ENCODE peak calls at places on chromosome 2, in five cellular contexts. M is foreskin keratinocyte, Y is tibial artery, L is HL-60, K is dorsolateral prefrontal cortex. B is an unnamed sample.

GRCh38 chr2:2575870-2576386 is 244.9 kb upstream of the MYT1L start:
- DNase-seq in M (no peak), Y (peak; percentile 34), L (no peak), K (no peak), B (no peak)

GRCh38 chr2:101231937-101232336 is 20.7 kb upstream of the CNOT11 start:
- DNase-seq in M (no peak), Y (no peak), L (no peak), K (no peak), B (no peak)

GRCh38 chr2:45134014-45134413 is 124.8 kb upstream of the SIX2 start:
- DNase-seq in M (no peak), Y (no peak), L (peak; percentile 9), K (no peak), B (no peak)

GRCh38 chr2:168757223-168757622 is 45.2 kb upstream of the NOSTRIN start:
- DNase-seq in M (no peak), Y (no peak), L (no peak), K (no peak), B (no peak)

GRCh38 chr2:102187191-102188150 is 648 bp downstream of the IL1RL2 start:
- DNase-seq in M (no peak), Y (peak; percentile 78), L (peak; percentile 42), K (peak; percentile 50), B (peak; percentile 19)

GRCh38 chr2:233448565-233448964 is 94.3 kb downstream of the DGKD start:
- DNase-seq in M (no peak), Y (peak; percentile 12), L (no peak), K (peak; percentile 6), B (no peak)

GRCh38 chr2:102839668-102840388 is 78.0 kb downstream of the TMEM182 start:
- DNase-seq in M (no peak), Y (no peak), L (peak; percentile 23), K (no peak), B (peak; percentile 6)

GRCh38 chr2:215136669-215137328 is 1.6 kb downstream of the ABCA12 start:
- DNase-seq in M (peak; percentile 84), Y (no peak), L (no peak), K (no peak), B (no peak)

GRCh38 chr2:144703852-144704324 is 184.0 kb upstream of the ZEB2 start:
- DNase-seq in M (peak; percentile 64), Y (peak; percentile 66), L (peak; percentile 99), K (no peak), B (no peak)

GRCh38 chr2:63888490-63889402 is 47.0 kb downstream of the UGP2 start:
- DNase-seq in M (no peak), Y (no peak), L (peak; percentile 19), K (peak; percentile 39), B (peak; percentile 2)

GRCh38 chr2:96552284-96553175 is 16.0 kb downstream of the ARID5A start:
- DNase-seq in M (no peak), Y (no peak), L (no peak), K (no peak), B (no peak)

GRCh38 chr2:53303012-53303578 is 464.5 kb upstream of the CHAC2 start:
- DNase-seq in M (no peak), Y (no peak), L (no peak), K (no peak), B (no peak)

GRCh38 chr2:128638311-128638710 is 319.6 kb upstream of the HS6ST1 start:
- DNase-seq in M (no peak), Y (peak; percentile 58), L (peak; percentile 61), K (no peak), B (no peak)
- H3K27ac ChIP-seq in M (no peak overlapping the region), Y (no peak overlapping the region), L (no peak overlapping the region), K (peak overlapping the region; percentile 9), B (no peak overlapping the region)

DNA sequence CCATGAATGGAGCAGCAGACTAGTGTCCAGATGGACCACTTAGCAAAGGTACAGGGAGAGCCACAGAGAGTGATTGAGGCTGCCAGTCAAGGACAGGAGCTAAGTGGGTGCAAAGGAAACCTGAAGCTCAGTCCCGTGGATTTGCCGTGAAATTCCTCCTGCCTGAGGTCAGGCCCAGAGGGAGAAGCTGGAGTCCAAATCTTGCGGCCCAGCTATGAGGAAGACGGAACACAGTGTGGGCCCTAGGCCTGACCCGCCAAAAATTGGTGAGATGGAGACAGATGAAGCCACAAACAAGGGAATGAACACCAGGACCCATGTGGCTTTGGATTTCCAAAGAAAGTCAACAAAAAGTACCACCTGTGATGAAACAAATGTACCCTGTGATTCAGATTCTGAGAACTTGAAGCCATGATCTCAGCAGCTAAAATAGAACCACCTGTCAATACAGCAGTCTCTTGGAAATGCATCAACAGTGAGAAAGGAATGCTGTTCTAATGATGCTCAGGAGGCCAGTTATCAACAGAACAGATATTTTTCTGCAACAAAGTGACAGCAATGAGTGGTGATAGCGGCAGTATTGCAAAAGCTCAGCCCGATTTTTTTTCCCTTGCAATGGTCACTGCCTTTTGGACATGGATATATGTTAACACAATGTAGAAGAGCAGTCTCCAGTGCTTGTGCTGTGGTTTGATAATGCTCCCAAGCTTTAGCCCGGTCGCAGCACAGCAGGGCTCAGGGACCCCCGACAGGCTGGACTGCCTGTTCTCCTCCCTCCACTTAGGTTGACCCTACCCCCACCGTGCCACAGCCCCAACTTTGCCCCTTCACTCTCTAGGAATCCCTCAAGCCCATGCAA is 10.7 kb downstream of the COL6A3 start:
- DNase-seq in M (no peak), Y (peak; percentile 73), L (no peak), K (no peak), B (no peak)
- H3K27ac ChIP-seq in M (no peak overlapping the region), Y (peak overlapping the region; percentile 42), L (no peak overlapping the region), K (no peak overlapping the region), B (no peak overlapping the region)

GRCh38 chr2:42742740-42743666 is 20.9 kb downstream of the OXER1 start:
- DNase-seq in M (peak; percentile 3), Y (no peak), L (no peak), K (no peak), B (no peak)

GRCh38 chr2:42743667-42744005 is 20.3 kb downstream of the OXER1 start:
- DNase-seq in M (no peak), Y (no peak), L (no peak), K (no peak), B (no peak)

GRCh38 chr2:42736598-42737322 is 27.2 kb downstream of the OXER1 start:
- DNase-seq in M (peak; percentile 8), Y (no peak), L (no peak), K (no peak), B (no peak)

DNA sequence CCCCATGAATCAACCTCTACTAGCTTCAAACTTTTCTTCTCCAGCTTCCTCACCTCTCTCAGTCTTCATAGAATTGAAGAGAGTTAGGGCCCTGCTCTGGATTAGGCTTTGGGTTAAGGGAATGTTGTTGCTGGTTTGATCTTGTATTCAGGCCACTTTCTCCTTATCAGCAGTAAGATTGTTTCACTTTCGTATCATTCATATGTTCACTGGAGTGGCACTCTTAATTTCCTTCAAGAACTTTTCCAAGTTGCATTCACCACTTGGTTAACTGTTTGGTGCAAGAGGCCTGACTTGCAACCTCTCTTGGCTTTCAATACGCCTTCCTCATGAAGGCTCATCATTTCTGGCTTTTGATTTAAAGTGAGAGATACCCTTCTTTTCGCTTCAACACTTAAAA is 22.8 kb downstream of the OXER1 start:
- DNase-seq in M (no peak), Y (no peak), L (no peak), K (no peak), B (no peak)
- H3K27ac ChIP-seq in M (no peak overlapping the region), Y (no peak overlapping the region), L (no peak overlapping the region), K (no peak overlapping the region), B (no peak overlapping the region)

DNA sequence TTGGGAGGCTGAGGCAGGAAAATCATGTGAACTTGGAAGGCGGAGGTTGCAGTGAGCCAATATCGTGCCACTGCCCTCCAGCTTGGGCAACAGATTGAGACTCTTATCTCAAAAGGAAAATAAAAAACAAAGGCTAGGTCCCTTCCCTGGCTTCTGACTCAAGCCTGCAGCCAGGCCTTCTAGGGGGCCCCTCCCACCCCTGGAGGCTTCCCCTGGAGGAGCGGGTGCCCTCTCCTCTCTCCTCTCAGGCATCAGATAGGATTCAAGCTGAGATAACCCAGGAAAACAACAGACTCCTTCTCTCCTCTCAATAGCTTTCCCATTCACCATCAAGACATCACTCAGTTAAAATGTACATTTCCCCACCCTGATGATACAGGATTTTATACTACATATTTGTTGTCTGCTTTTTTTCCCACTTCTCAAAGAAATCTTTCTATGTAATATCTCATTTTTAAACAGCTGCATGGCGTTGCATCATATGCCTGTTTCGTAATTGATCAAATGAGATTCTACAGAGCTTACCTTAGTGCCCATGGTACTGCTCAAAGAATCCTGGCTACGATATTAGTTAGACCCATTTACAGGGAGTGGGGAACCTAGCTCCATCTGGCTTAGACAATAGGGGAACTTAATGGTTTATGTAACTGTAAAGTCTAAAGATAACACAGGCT is 20.6 kb upstream of the C2orf72 start:
- DNase-seq in M (no peak), Y (no peak), L (no peak), K (no peak), B (no peak)
- H3K27ac ChIP-seq in M (no peak overlapping the region), Y (no peak overlapping the region), L (no peak overlapping the region), K (peak overlapping the region; percentile 80), B (no peak overlapping the region)

GRCh38 chr2:42172566-42172965 is 3.4 kb downstream of the EML4 start:
- DNase-seq in M (no peak), Y (no peak), L (no peak), K (no peak), B (no peak)
- H3K27ac ChIP-seq in M (no peak overlapping the region), Y (no peak overlapping the region), L (no peak overlapping the region), K (no peak overlapping the region), B (peak overlapping the region; percentile 88)

GRCh38 chr2:190646780-190647626 is 1.9 kb upstream of the NAB1 start:
- DNase-seq in M (no peak), Y (no peak), L (no peak), K (no peak), B (no peak)
- H3K27ac ChIP-seq in M (no peak overlapping the region), Y (peak overlapping the region; percentile 97), L (no peak overlapping the region), K (peak overlapping the region; percentile 62), B (no peak overlapping the region)

DNA sequence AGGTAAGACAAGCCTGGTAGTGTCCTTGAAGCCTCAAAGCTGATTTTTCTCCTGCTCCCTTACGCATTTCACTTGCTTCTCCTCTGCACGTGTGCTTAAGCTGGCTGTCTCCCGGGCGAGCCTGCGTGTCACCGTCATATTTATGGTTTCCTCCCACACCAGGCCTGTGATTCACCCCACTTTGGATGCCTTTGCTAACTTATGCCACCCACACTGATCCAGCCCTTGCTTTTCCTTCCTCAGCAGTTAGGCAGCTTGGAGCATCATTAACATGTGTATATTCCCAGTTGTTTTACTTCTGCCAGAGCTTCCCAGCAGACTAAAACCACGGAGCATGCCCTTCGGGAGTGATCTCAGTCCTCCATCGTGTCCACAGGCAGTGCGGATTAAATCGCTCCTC is 2.2 kb downstream of the ST3GAL5 start:
- DNase-seq in M (peak; percentile 67), Y (peak; percentile 83), L (no peak), K (peak; percentile 78), B (peak; percentile 18)
- H3K27ac ChIP-seq in M (peak overlapping the region; percentile 74), Y (peak overlapping the region; percentile 71), L (no peak overlapping the region), K (peak overlapping the region; percentile 27), B (no peak overlapping the region)

GRCh38 chr2:47690132-47690531 is 92.8 kb upstream of the MSH6 start:
- DNase-seq in M (no peak), Y (no peak), L (no peak), K (no peak), B (no peak)
- H3K27ac ChIP-seq in M (no peak overlapping the region), Y (no peak overlapping the region), L (no peak overlapping the region), K (no peak overlapping the region), B (no peak overlapping the region)

GRCh38 chr2:65370387-65371093 is 61.9 kb downstream of the SPRED2 start:
- DNase-seq in M (no peak), Y (no peak), L (no peak), K (no peak), B (no peak)

GRCh38 chr2:65374555-65374954 is 57.8 kb downstream of the SPRED2 start:
- DNase-seq in M (no peak), Y (no peak), L (no peak), K (no peak), B (no peak)

GRCh38 chr2:65371094-65371474 is 61.3 kb downstream of the SPRED2 start:
- DNase-seq in M (no peak), Y (no peak), L (no peak), K (no peak), B (no peak)

GRCh38 chr2:65373365-65373918 is 59.0 kb downstream of the SPRED2 start:
- DNase-seq in M (no peak), Y (no peak), L (no peak), K (no peak), B (no peak)

GRCh38 chr2:65372619-65373018 is 59.8 kb downstream of the SPRED2 start:
- DNase-seq in M (no peak), Y (no peak), L (no peak), K (no peak), B (no peak)
- H3K27ac ChIP-seq in M (no peak overlapping the region), Y (no peak overlapping the region), L (no peak overlapping the region), K (peak overlapping the region; percentile 12), B (no peak overlapping the region)